ENCODE peak calls at places on chromosomes 11 and 22, in eight cellular contexts. M is ovary, K is cardiac fibroblast, C is fibroblast of the aortic adventitia, Z is BE2C, O is epithelial cell of esophagus, L is choroid plexus epithelial cell, E is neural progenitor cell. R is an unnamed sample.
A peak's percentile ranks its signal among the peaks of the same experiment; 100 is the strongest.

GRCh38 chr11:69585385-69585784 is 55.6 kb upstream of the CCND1 start:
- DNase-seq in M (no peak), K (no peak), C (no peak), Z (no peak), O (no peak), L (no peak), E (no peak), R (no peak)

GRCh38 chr11:16252373-16252772 is 104.0 kb downstream of the SOX6 start:
- DNase-seq in M (no peak), K (peak; percentile 2), C (no peak), Z (no peak), O (peak; percentile 12), L (no peak), E (peak; percentile 29), R (no peak)

GRCh38 chr11:103548838-103549237 is 439.6 kb downstream of the DYNC2H1 start:
- DNase-seq in M (no peak), K (no peak), C (no peak), Z (no peak), O (no peak), L (no peak), E (no peak), R (no peak)

GRCh38 chr22:44620129-44620840 is 81.7 kb upstream of the PRR5 start:
- DNase-seq in M (peak; percentile 40), K (peak; percentile 61), C (peak; percentile 45), Z (peak; percentile 82), O (peak; percentile 30), L (peak; percentile 61), E (peak; percentile 97), R (peak; percentile 73)

GRCh38 chr11:2570211-2570811 is 125.5 kb downstream of the KCNQ1 start:
- DNase-seq in M (no peak), K (no peak), C (no peak), Z (no peak), O (no peak), L (no peak), E (no peak), R (no peak)

GRCh38 chr22:49305215-49305965 is 522.3 kb downstream of the BRD1 start:
- DNase-seq in M (peak; percentile 27), K (no peak), C (no peak), Z (peak; percentile 50), O (no peak), L (peak; percentile 2), E (peak; percentile 89), R (peak; percentile 46)

GRCh38 chr11:69664901-69665300 is 10.3 kb downstream of the LTO1 start:
- DNase-seq in M (no peak), K (no peak), C (no peak), Z (no peak), O (no peak), L (no peak), E (no peak), R (no peak)

GRCh38 chr22:39144101-39144815 is 8.2 kb downstream of the CBX7 start:
- DNase-seq in M (no peak), K (peak; percentile 27), C (peak; percentile 43), Z (no peak), O (no peak), L (peak; percentile 65), E (peak; percentile 36), R (peak; percentile 39)

GRCh38 chr22:40953446-40953845 is 2.3 kb downstream of the RBX1 start:
- DNase-seq in M (no peak), K (no peak), C (no peak), Z (no peak), O (no peak), L (peak; percentile 4), E (no peak), R (no peak)

GRCh38 chr22:37485714-37486223 is 415 bp downstream of the MFNG start:
- DNase-seq in M (no peak), K (no peak), C (no peak), Z (no peak), O (no peak), L (no peak), E (no peak), R (no peak)

GRCh38 chr11:117384045-117384444 is 56.4 kb downstream of the CEP164 start:
- DNase-seq in M (no peak), K (peak; percentile 90), C (peak; percentile 73), Z (no peak), O (peak; percentile 96), L (peak; percentile 85), E (no peak), R (no peak)

GRCh38 chr11:63920126-63920869 is 3.3 kb upstream of the RCOR2 start:
- DNase-seq in M (peak; percentile 76), K (no peak), C (peak; percentile 23), Z (peak; percentile 58), O (no peak), L (no peak), E (peak; percentile 76), R (peak; percentile 90)
- H3K4me3 ChIP-seq in M (no peak overlapping the region), K (no peak overlapping the region), C (no peak overlapping the region), Z (peak overlapping the region; percentile 24), O (no peak overlapping the region), L (no peak overlapping the region), E (peak overlapping the region; percentile 95), R (no peak overlapping the region)

DNA sequence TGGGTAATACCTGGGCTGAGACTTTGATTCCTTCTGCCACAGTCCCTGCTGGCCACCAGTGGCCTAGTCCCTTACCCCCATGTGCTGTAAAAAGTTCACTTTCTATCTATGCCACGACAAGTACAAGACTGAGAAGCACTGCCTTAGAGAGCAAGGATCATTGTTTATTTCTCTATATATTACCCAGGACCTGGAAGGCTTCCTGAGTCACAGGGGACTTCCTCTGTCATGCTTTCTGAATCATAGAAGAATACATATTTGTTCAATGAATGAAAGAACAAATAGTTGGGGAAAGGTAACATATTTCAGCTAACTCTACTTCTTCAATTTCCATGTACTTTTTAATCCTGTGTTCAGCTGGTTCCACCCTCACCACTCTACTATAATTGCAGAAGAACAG is 5.5 kb upstream of the SYT9 start:
- DNase-seq in M (no peak), K (peak; percentile 40), C (no peak), Z (no peak), O (peak; percentile 70), L (no peak), E (no peak), R (no peak)
- H3K4me3 ChIP-seq in M (no peak overlapping the region), K (no peak overlapping the region), C (no peak overlapping the region), Z (no peak overlapping the region), O (no peak overlapping the region), L (no peak overlapping the region), E (no peak overlapping the region), R (no peak overlapping the region)

GRCh38 chr11:96294289-96294688 is 48.7 kb downstream of the MAML2 start:
- DNase-seq in M (no peak), K (peak; percentile 25), C (no peak), Z (no peak), O (no peak), L (no peak), E (no peak), R (no peak)
- H3K4me3 ChIP-seq in M (no peak overlapping the region), K (no peak overlapping the region), C (no peak overlapping the region), Z (no peak overlapping the region), O (no peak overlapping the region), L (no peak overlapping the region), E (no peak overlapping the region), R (no peak overlapping the region)

GRCh38 chr11:65915821-65916251 is 3.0 kb downstream of the C11orf68 start:
- DNase-seq in M (peak; percentile 89), K (peak; percentile 99), C (peak; percentile 97), Z (peak; percentile 81), O (peak; percentile 97), L (peak; percentile 97), E (no peak), R (peak; percentile 71)

GRCh38 chr11:65917434-65918210 is 1.2 kb downstream of the C11orf68 start:
- DNase-seq in M (no peak), K (no peak), C (no peak), Z (no peak), O (no peak), L (no peak), E (no peak), R (no peak)

GRCh38 chr11:65917077-65917433 is 1.8 kb downstream of the C11orf68 start:
- DNase-seq in M (no peak), K (no peak), C (no peak), Z (no peak), O (no peak), L (no peak), E (no peak), R (no peak)

GRCh38 chr11:65915101-65915820 is 3.6 kb downstream of the C11orf68 start:
- DNase-seq in M (no peak), K (no peak), C (no peak), Z (no peak), O (no peak), L (no peak), E (no peak), R (no peak)

GRCh38 chr11:65916391-65916790 is 2.5 kb downstream of the C11orf68 start:
- DNase-seq in M (no peak), K (no peak), C (no peak), Z (no peak), O (no peak), L (no peak), E (no peak), R (no peak)
- H3K4me3 ChIP-seq in M (no peak overlapping the region), K (no peak overlapping the region), C (peak overlapping the region; percentile 40), Z (no peak overlapping the region), O (no peak overlapping the region), L (no peak overlapping the region), E (no peak overlapping the region), R (no peak overlapping the region)

DNA sequence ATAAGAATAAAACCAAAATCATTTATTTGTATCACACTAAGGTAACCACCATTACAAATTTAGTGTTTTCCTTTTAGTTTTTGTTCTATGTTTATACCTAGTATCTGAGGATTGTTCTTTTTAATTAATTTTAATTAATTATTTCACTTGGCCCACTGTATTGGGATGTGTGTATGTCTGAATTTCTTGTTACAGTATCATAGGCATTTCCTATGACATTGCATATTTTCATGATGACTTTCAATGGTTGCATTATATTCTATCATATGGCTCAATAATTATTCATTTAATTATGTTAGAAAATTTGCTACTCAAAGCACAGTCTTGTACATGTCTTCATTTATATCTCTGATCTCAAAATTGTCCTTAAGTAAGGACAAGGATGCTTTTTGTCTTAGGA is 41.0 kb downstream of the C11orf71 start:
- DNase-seq in M (no peak), K (peak; percentile 73), C (peak; percentile 22), Z (no peak), O (peak; percentile 49), L (peak; percentile 45), E (no peak), R (no peak)
- H3K4me3 ChIP-seq in M (no peak overlapping the region), K (no peak overlapping the region), C (no peak overlapping the region), Z (no peak overlapping the region), O (no peak overlapping the region), L (no peak overlapping the region), E (no peak overlapping the region), R (no peak overlapping the region)

R was measured in heart right ventricle.